ENCODE peak calls at places on chromosomes 16 and 17, in six cellular contexts. P, S, M, J, W and X are unnamed samples.

GRCh38 chr17:56638536-56639177 is 45.2 kb downstream of the NOG start:
- DNase-seq in M (no peak), J (no peak), S (no peak), P (no peak), W (no peak), X (no peak)

GRCh38 chr17:57868007-57868774 is 18.3 kb upstream of the MRPS23 start:
- DNase-seq in M (peak; percentile 93), S (peak; percentile 91), J (no peak), P (no peak), W (peak; percentile 84), X (peak; percentile 92)

GRCh38 chr17:77420476-77420803 is 279.7 kb downstream of the SEC14L1 start:
- DNase-seq in M (no peak), W (no peak), P (no peak), S (no peak), J (no peak), X (no peak)

GRCh38 chr16:13923703-13924298 is 3.8 kb downstream of the ERCC4 start:
- DNase-seq in J (no peak), P (no peak), M (no peak), S (peak; percentile 82), W (no peak), X (no peak)

GRCh38 chr16:6611535-6611934 is 721.1 kb upstream of the RBFOX1 start:
- DNase-seq in S (no peak), J (no peak), W (no peak), P (no peak), M (no peak), X (no peak)

GRCh38 chr17:43721537-43722268 is 36.9 kb downstream of the SOST start:
- DNase-seq in J (no peak), S (peak; percentile 29), P (no peak), W (no peak), M (no peak), X (no peak)

GRCh38 chr17:59506907-59507726 is 58.3 kb upstream of the DHX40 start:
- DNase-seq in M (no peak), S (peak; percentile 19), J (no peak), P (no peak), W (no peak), X (no peak)

GRCh38 chr17:57935833-57936807 is 19.1 kb downstream of the CUEDC1 start:
- DNase-seq in W (peak; percentile 86), S (peak; percentile 79), J (no peak), P (no peak), M (peak; percentile 67), X (peak; percentile 72)

GRCh38 chr16:2032285-2033056 is 5.8 kb downstream of the NHERF2 start:
- DNase-seq in M (no peak), S (no peak), W (no peak), J (no peak), P (no peak), X (no peak)

GRCh38 chr16:50593410-50594139 is 45.4 kb downstream of the NKD1 start:
- DNase-seq in S (peak; percentile 59), W (no peak), P (no peak), M (no peak), J (no peak), X (no peak)

GRCh38 chr17:73519621-73520368 is 124.5 kb downstream of the SDK2 start:
- DNase-seq in W (peak; percentile 11), J (no peak), S (no peak), P (no peak), M (no peak), X (no peak)

GRCh38 chr17:78862073-78863023 is 21.7 kb upstream of the USP36 start:
- DNase-seq in J (peak; percentile 83), S (peak; percentile 95), P (no peak), M (peak; percentile 96), W (peak; percentile 86), X (peak; percentile 94)

GRCh38 chr16:79758615-79759346 is 158.2 kb upstream of the MAF start:
- DNase-seq in S (no peak), J (no peak), W (no peak), P (no peak), M (no peak), X (no peak)

GRCh38 chr17:7809086-7809790 is 24.8 kb upstream of the KDM6B start:
- DNase-seq in S (no peak), P (peak; percentile 21), W (no peak), J (no peak), M (no peak), X (no peak)

GRCh38 chr17:17413821-17414220 is 63.0 kb upstream of the MED9 start:
- DNase-seq in P (no peak), M (no peak), W (no peak), S (peak; percentile 17), J (peak; percentile 32), X (no peak)

GRCh38 chr17:12415031-12415430 is 250.7 kb upstream of the MYOCD start:
- DNase-seq in S (no peak), M (peak; percentile 78), P (no peak), J (no peak), W (no peak), X (no peak)

GRCh38 chr17:40501499-40501911 is at the start of gene TNS4:
- DNase-seq in P (peak; percentile 41), W (no peak), S (no peak), M (no peak), J (no peak), X (no peak)

GRCh38 chr17:75731716-75732498 is 10.6 kb downstream of the ITGB4 start:
- DNase-seq in P (no peak), J (no peak), W (no peak), M (no peak), S (no peak), X (no peak)

GRCh38 chr17:47801906-47802305 is 19.7 kb downstream of the OSBPL7 start:
- DNase-seq in S (no peak), P (peak; percentile 39), M (no peak), J (no peak), W (no peak), X (no peak)

GRCh38 chr16:53754938-53755910 is 51.3 kb downstream of the FTO start:
- DNase-seq in P (no peak), W (no peak), S (peak; percentile 75), J (no peak), M (no peak), X (peak; percentile 90)

GRCh38 chr17:35898283-35899070 is 18.3 kb upstream of the CCL5 start:
- DNase-seq in M (no peak), J (no peak), P (peak; percentile 82), W (peak; percentile 66), S (peak; percentile 45), X (no peak)

GRCh38 chr16:66309-67182 is 5.9 kb downstream of the RHBDF1 start:
- DNase-seq in M (no peak), W (peak; percentile 24), J (no peak), S (no peak), P (no peak), X (no peak)

GRCh38 chr16:69181-69580 is 3.2 kb downstream of the RHBDF1 start:
- DNase-seq in P (no peak), W (no peak), J (no peak), M (no peak), S (no peak), X (no peak)

GRCh38 chr16:67884-68789 is 4.3 kb downstream of the RHBDF1 start:
- DNase-seq in S (no peak), J (no peak), P (no peak), W (peak; percentile 27), M (no peak), X (no peak)

GRCh38 chr16:65745-66144 is 6.7 kb downstream of the RHBDF1 start:
- DNase-seq in M (peak; percentile 91), J (peak; percentile 92), W (peak; percentile 88), P (peak; percentile 85), S (peak; percentile 82), X (peak; percentile 75)

DNA sequence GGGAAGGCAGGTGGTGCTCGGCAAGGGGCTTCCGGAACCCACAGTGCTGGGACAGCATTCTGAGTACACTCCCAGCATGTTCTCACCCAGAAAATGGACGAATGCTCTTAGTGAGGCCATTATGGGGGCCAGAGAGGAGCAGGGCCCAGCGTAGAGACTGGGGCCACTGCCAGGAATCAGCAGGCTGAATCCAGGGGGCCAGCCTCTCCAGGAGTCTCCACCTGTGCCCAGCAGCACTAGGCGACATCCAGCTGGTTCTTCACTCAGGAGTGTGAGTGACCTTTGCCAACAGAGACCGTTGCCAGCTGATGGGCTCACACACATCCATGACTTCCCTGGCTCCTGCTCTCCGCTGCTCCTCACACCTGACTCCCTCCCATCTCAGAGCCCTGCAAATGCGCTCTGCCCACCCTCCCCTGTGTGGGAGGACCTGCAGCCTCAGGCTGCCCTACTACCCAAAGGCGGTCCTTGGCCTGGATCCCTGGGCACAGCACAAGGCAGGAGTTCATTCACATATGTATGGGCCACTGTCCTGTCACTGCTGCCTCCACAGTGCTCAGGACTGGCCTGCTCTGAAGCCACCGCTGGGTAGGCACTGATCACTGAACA is 5.1 kb downstream of the RHBDF1 start:
- DNase-seq in M (no peak), P (peak; percentile 57), J (peak; percentile 61), W (peak; percentile 55), S (no peak), X (no peak)
- H3K27ac ChIP-seq in M (peak overlapping the region; percentile 9), P (no peak overlapping the region), J (no peak overlapping the region), W (no peak overlapping the region), S (no peak overlapping the region), X (no peak overlapping the region)

DNA sequence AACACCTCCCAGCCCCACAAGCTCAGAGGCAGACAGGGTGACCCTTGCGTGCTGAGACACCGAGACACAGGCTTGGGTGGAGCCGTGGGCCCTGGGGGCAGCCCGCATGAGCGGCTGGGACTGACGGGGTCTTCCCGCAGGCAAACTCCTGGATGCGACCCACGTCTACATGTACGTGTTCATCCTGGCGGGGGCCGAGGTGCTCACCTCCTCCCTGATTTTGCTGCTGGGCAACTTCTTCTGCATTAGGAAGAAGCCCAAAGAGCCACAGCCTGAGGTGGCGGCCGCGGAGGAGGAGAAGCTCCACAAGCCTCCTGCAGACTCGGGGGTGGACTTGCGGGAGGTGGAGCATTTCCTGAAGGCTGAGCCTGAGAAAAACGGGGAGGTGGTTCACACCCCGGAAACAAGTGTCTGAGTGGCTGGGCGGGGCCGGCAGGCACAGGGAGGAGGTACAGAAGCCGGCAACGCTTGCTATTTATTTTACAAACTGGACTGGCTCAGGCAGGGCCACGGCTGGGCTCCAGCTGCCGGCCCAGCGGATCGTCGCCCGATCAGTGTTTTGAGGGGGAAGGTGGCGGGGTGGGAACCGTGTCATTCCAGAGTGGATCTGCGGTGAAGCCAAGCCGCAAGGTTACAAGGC is 9.8 kb downstream of the SLC16A3 start:
- DNase-seq in P (peak; percentile 70), S (peak; percentile 84), M (peak; percentile 85), J (peak; percentile 95), W (peak; percentile 87), X (peak; percentile 84)
- TF ChIP-seq CTCF in P (no peak), S (no peak), M (no peak), J (no peak), W (no peak), X (no peak)

GRCh38 chr17:69147460-69147859 is 5.8 kb upstream of the ABCA6 start:
- DNase-seq in J (no peak), M (no peak), W (peak; percentile 22), S (no peak), P (no peak), X (no peak)

GRCh38 chr17:69142473-69142802 is 743 bp upstream of the ABCA6 start:
- DNase-seq in W (no peak), S (peak; percentile 90), J (no peak), M (no peak), P (no peak), X (no peak)

GRCh38 chr17:69143683-69144231 is 2.1 kb upstream of the ABCA6 start:
- DNase-seq in W (no peak), P (no peak), J (no peak), S (no peak), M (no peak), X (no peak)

GRCh38 chr17:69141802-69142472 is at the start of gene ABCA6:
- DNase-seq in W (no peak), P (no peak), S (peak; percentile 93), J (no peak), M (no peak), X (peak; percentile 16)

GRCh38 chr17:69144621-69145255 is 3.0 kb upstream of the ABCA6 start:
- DNase-seq in P (no peak), M (no peak), J (no peak), W (no peak), S (no peak), X (no peak)
- H3K27ac ChIP-seq in P (peak overlapping the region; percentile 97), M (no peak overlapping the region), J (no peak overlapping the region), W (no peak overlapping the region), S (no peak overlapping the region), X (no peak overlapping the region)

GRCh38 chr17:13939222-13939621 is 130.1 kb upstream of the COX10 start:
- DNase-seq in S (no peak), J (no peak), W (no peak), P (no peak), M (no peak), X (no peak)
- TF ChIP-seq CTCF in S (no peak), J (no peak), W (no peak), P (no peak), M (no peak), X (no peak)